ENCODE peak calls at places on chromosome 4, in six cellular contexts. Q is suprapubic skin, G is ovary, C is tibial nerve, O is esophagus squamous epithelium, M is GM23248. T is an unnamed sample. For H3K27me3, the result is how much of the 10 kb centered on the place peaks cover.

GRCh38 chr4:15895517-15895916 is 43.0 kb downstream of the FGFBP1 start:
- DNase-seq in M (peak), O (no peak), Q (no peak), G (no peak), C (no peak), T (no peak)

GRCh38 chr4:78682090-78682489 is 94.1 kb upstream of the BMP2K start:
- DNase-seq in O (no peak), G (no peak), C (no peak), M (no peak), Q (no peak), T (no peak)

GRCh38 chr4:164949448-164950118 is 27.9 kb downstream of the TRIM61 start:
- DNase-seq in C (no peak), G (no peak), O (no peak), M (peak), Q (no peak), T (no peak)

GRCh38 chr4:113539408-113539807 is 222.1 kb downstream of the CAMK2D start:
- DNase-seq in C (no peak), M (peak), Q (no peak), G (no peak), O (no peak), T (no peak)

GRCh38 chr4:41329361-41329760 is 72.6 kb downstream of the UCHL1 start:
- DNase-seq in O (no peak), C (no peak), G (no peak), M (no peak), Q (no peak), T (no peak)

GRCh38 chr4:40316333-40316781 is 18.8 kb upstream of the CHRNA9 start:
- DNase-seq in G (no peak), C (no peak), Q (no peak), O (no peak), M (peak), T (no peak)

GRCh38 chr4:7461171-7461570 is 26.4 kb upstream of the PSAPL1 start:
- DNase-seq in C (no peak), Q (no peak), M (no peak), O (no peak), G (no peak), T (no peak)

GRCh38 chr4:8656711-8657380 is 64.3 kb downstream of the CPZ start:
- DNase-seq in O (no peak), G (no peak), M (no peak), C (no peak), Q (peak), T (no peak)

GRCh38 chr4:171588146-171588545 is 225.1 kb upstream of the GALNTL6 start:
- DNase-seq in M (no peak), O (no peak), Q (no peak), C (no peak), G (no peak), T (no peak)

GRCh38 chr4:14667624-14668295 is 334.5 kb upstream of the CPEB2 start:
- DNase-seq in Q (no peak), G (no peak), O (no peak), C (no peak), M (no peak), T (no peak)

GRCh38 chr4:120699354-120699753 is 223.2 kb downstream of the PRDM5 start:
- DNase-seq in Q (no peak), M (no peak), O (no peak), G (no peak), C (no peak), T (no peak)

GRCh38 chr4:148192526-148192925 is 249.7 kb downstream of the NR3C2 start:
- DNase-seq in O (no peak), C (no peak), Q (no peak), M (no peak), G (no peak), T (no peak)

GRCh38 chr4:12041828-12042227 is 613.1 kb upstream of the HS3ST1 start:
- DNase-seq in Q (no peak), M (no peak), G (no peak), C (no peak), O (no peak), T (no peak)

GRCh38 chr4:42371306-42372063 is 25.8 kb upstream of the SHISA3 start:
- DNase-seq in O (no peak), C (peak), G (no peak), Q (no peak), M (peak), T (no peak)

GRCh38 chr4:145843651-145844050 is 95.0 kb downstream of the ZNF827 start:
- DNase-seq in O (no peak), G (no peak), M (no peak), C (no peak), Q (no peak), T (no peak)

GRCh38 chr4:137531121-137531520 is 1.2 kb downstream of the PCDH18 start:
- DNase-seq in Q (no peak), M (peak), O (no peak), C (peak), G (no peak), T (no peak)

GRCh38 chr4:170259631-170260153 is 169.9 kb upstream of the AADAT start:
- DNase-seq in Q (peak), C (peak), M (peak), O (no peak), G (peak), T (no peak)

GRCh38 chr4:155881555-155881954 is 15.5 kb upstream of the ASIC5 start:
- DNase-seq in G (no peak), O (no peak), Q (no peak), C (no peak), M (no peak), T (no peak)

GRCh38 chr4:56611501-56611900 is 69.6 kb downstream of the HOPX start:
- DNase-seq in Q (no peak), G (no peak), M (peak), C (no peak), O (no peak), T (no peak)

GRCh38 chr4:64095398-64095797 is 313.9 kb downstream of the TECRL start:
- DNase-seq in M (no peak), O (no peak), Q (no peak), C (no peak), G (no peak), T (no peak)

GRCh38 chr4:169117591-169118081 is 107.6 kb upstream of the CBR4 start:
- DNase-seq in G (no peak), Q (no peak), M (peak), O (no peak), C (no peak), T (no peak)

GRCh38 chr4:159360549-159360948 is 257.7 kb downstream of the RAPGEF2 start:
- DNase-seq in G (no peak), O (no peak), C (no peak), M (peak), Q (no peak), T (no peak)

GRCh38 chr4:106329027-106329618 is 12.8 kb downstream of the AIMP1 start:
- DNase-seq in G (no peak), C (no peak), M (peak), O (no peak), Q (no peak), T (no peak)

GRCh38 chr4:77082886-77083608 is 7.3 kb upstream of the CCNI start:
- DNase-seq in G (no peak), C (no peak), O (no peak), M (no peak), Q (no peak), T (no peak)

GRCh38 chr4:77950204-77950603 is 87.6 kb downstream of the MRPL1 start:
- DNase-seq in C (no peak), M (peak), Q (no peak), G (no peak), O (no peak), T (no peak)

GRCh38 chr4:43014266-43014665 is 121.8 kb downstream of the GRXCR1 start:
- DNase-seq in C (no peak), O (no peak), G (no peak), M (no peak), Q (no peak), T (no peak)

GRCh38 chr4:26410385-26411293 is 79.6 kb downstream of the CCKAR start:
- DNase-seq in Q (no peak), C (peak), O (no peak), M (peak), G (no peak), T (no peak)

GRCh38 chr4:182141623-182142022 is 101.6 kb upstream of the TENM3 start:
- DNase-seq in O (no peak), C (no peak), Q (no peak), G (no peak), M (no peak), T (no peak)

GRCh38 chr4:40055379-40055872 is 1.2 kb upstream of the N4BP2 start:
- DNase-seq in G (no peak), M (no peak), C (no peak), O (no peak), Q (no peak), T (no peak)

GRCh38 chr4:140343303-140343702 is 30.1 kb upstream of the SCOC start:
- DNase-seq in G (peak), Q (no peak), C (peak), O (no peak), M (no peak), T (no peak)

GRCh38 chr4:31081375-31081774 is 361.2 kb downstream of the PCDH7 start:
- DNase-seq in M (peak), C (no peak), G (no peak), Q (no peak), O (no peak), T (no peak)

GRCh38 chr4:99062120-99062519 is 26.5 kb downstream of the ADH5 start:
- DNase-seq in G (no peak), O (no peak), Q (no peak), C (no peak), M (peak), T (no peak)

GRCh38 chr4:125265846-125266245 is 48.9 kb upstream of the FAT4 start:
- DNase-seq in M (no peak), O (no peak), Q (no peak), G (no peak), C (no peak), T (no peak)

GRCh38 chr4:103853627-103854026 is 133.8 kb upstream of the TACR3 start:
- DNase-seq in G (no peak), Q (no peak), C (no peak), O (no peak), M (peak), T (no peak)

GRCh38 chr4:86959588-86960500 is 25.0 kb downstream of the AFF1 start:
- DNase-seq in C (no peak), G (no peak), O (no peak), M (no peak), Q (no peak), T (no peak)

GRCh38 chr4:128682942-128683666 is 126.4 kb upstream of the JADE1 start:
- DNase-seq in G (no peak), Q (no peak), M (no peak), O (no peak), C (no peak), T (no peak)

GRCh38 chr4:188178276-188178675 is 39.0 kb downstream of the TRIML1 start:
- DNase-seq in G (no peak), C (no peak), M (no peak), O (no peak), Q (no peak), T (no peak)

GRCh38 chr4:22021116-22021515 is 72.5 kb upstream of the KCNIP4 start:
- DNase-seq in Q (no peak), C (no peak), M (no peak), O (no peak), G (no peak), T (no peak)

GRCh38 chr4:180668732-180669131 is 1574.5 kb upstream of the TENM3 start:
- DNase-seq in Q (no peak), M (no peak), O (no peak), C (no peak), G (no peak), T (no peak)
- H3K27ac ChIP-seq in Q (no peak), M (no peak), O (no peak), C (no peak), G (no peak), T (no peak)

GRCh38 chr4:185020863-185021761 is 2.8 kb downstream of the HELT start:
- DNase-seq in M (no peak), Q (no peak), O (no peak), C (no peak), G (no peak), T (no peak)
- H3K27me3 ChIP-seq in M (half or more), Q (half or more), O (under half), C (under half), G (under half), T (under half)

DNA sequence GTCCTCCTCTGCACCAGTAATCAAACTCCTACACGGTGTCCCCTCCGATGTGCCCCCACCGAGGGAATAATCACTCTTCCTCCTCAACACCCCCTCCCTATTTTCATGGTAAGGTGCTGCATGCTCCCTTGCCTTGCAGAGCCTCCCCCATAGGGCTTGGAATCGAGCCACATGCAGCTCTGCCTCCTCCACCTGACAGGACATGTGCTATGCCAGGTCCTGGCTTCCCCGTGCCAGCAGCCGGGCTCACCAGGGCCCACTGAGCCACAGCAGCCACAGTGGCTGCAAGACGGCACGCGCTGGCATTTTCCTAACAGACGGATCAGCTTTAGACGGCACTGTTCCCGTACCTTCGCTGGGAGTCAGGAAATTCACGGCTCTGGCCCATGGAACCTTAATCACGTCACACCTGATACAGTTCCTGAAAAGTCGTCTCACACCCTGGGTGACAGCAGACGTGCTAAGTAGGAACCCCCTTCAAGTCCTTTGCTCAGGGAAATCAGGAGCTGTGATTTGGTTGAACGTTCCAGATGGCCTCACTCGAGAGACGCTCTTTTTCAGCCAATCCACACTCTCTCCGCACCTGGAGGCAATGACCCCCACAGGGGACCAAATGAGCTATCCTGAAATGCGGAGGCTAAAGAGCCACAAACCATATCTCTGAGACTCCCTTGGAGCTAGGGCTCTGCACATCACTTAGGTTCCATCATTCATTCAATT is 63.2 kb downstream of the JAKMIP1 start:
- DNase-seq in O (no peak), M (no peak), Q (no peak), G (no peak), C (no peak), T (no peak)
- H3K27ac ChIP-seq in O (no peak), M (no peak), Q (no peak), G (no peak), C (no peak), T (no peak)

GRCh38 chr4:3877868-3878267 is 111.7 kb downstream of the ADRA2C start:
- DNase-seq in Q (no peak), O (no peak), C (no peak), G (no peak), M (no peak), T (no peak)
- H3K27me3 ChIP-seq in Q (half or more), O (under half), C (under half), G (under half), M (half or more), T (under half)

DNA sequence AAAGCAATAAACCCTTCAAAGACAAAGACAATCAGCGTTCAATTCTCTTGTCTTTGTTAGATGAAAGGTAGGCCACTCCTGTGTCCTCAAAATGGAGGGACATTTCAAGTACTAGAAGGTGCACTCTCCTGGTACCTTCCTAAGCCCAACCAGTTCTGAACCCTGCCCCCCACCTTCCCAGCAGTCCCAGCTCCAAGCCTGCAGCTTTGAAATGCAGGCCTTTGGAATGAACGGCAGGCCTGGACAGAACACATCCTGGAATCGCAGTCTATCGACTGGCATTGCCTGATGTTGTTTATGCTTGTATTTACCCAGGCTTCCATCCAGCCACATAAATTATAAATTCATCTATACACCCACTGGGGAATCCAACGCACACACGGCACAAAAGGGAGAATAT is 47.4 kb downstream of the RASGEF1B start:
- DNase-seq in Q (no peak), C (no peak), G (no peak), O (no peak), M (no peak), T (no peak)
- H3K27ac ChIP-seq in Q (peak), C (peak), G (no peak), O (no peak), M (no peak), T (no peak)

DNA sequence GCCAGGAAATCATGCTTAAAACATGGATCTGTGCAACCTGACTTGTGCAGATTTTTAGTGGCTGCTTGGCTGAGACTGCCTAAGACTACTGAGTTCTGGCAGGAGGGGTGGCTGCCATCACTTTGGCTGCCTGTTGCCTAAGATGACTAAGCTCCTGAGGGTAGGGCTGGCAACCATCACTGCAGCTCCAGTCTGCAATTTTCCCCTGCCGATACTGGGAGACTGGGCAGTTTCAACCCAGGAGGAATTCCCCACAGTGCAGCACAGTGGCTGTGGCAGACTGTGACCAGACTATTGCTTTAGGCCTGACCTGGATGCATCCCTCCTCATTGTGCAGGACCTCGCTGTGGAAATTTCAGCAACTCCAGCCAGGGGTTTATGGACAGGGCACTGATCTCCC is 544.9 kb downstream of the ANKRD50 start:
- DNase-seq in Q (no peak), O (no peak), G (no peak), M (peak), C (no peak), T (no peak)
- H3K27me3 ChIP-seq in Q (under half), O (under half), G (under half), M (under half), C (under half), T (under half)

DNA sequence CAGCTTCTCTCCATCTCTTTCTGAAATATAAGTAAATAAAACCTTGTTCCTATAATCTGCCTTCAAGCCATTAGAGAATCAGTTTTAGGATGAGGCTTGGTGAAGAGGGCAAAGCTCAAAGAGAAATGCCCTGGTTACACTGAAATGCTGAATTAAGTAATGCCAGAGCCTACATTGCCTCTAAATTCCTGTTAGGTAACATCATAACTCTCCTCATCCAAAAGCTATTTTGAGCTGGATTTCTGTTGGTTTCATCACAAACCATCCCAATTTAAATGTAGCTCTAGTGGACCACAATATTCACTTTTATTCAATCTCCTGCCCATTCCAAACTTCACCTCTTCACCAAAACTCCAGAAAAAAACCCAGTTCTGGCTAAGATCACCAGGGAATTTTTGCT is 1319.7 kb upstream of the TENM3 start:
- DNase-seq in C (no peak), O (no peak), Q (no peak), M (peak), G (no peak), T (no peak)
- H3K27ac ChIP-seq in C (no peak), O (no peak), Q (no peak), M (peak), G (no peak), T (no peak)

DNA sequence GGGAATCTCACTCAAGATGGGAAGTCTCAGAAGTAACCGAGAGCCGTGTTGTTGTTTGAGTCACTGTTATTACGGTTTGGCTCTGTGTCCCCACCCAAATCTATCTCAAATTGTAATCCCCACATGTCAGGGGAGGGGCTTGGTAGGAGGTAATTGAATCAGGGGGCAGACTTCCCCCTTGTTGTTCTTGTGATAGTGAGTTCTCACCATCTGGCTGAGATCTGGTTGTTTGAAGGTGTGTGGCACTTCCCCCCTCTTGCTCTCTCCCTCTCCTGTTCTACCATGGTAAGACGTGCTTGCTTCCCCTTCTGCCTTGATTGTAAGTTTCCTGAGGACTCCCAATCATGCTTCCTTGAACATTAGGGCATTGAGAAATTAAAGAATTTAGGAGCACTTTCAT is 37.0 kb downstream of the HAND2 start:
- DNase-seq in C (no peak), G (no peak), M (no peak), Q (no peak), O (no peak), T (no peak)
- H3K27me3 ChIP-seq in C (under half), G (under half), M (under half), Q (under half), O (under half), T (under half)

GRCh38 chr4:73726000-73726399 is 14.4 kb upstream of the CXCL8 start:
- DNase-seq in Q (no peak), G (no peak), C (no peak), M (peak), O (no peak), T (no peak)
- H3K27ac ChIP-seq in Q (no peak), G (no peak), C (no peak), M (peak), O (no peak), T (no peak)